ENCODE peak calls at places on chromosomes 2 and 18, in ten cellular contexts. K, B, N, S, L, Y, Q, H, J and U are unnamed samples.

GRCh38 chr2:239369631-239370161 is 31.1 kb downstream of the HDAC4 start:
- DNase-seq in K (peak; percentile 26), B (no peak), N (peak; percentile 46), S (no peak), L (no peak), Y (no peak), Q (no peak), H (peak; percentile 82), J (peak; percentile 63), U (no peak)

GRCh38 chr2:9187620-9188214 is 18.9 kb upstream of the ASAP2 start:
- DNase-seq in K (no peak), B (no peak), N (no peak), S (no peak), L (no peak), Y (no peak), Q (no peak), H (no peak), J (no peak), U (no peak)

GRCh38 chr18:76463358-76463757 is 31.7 kb downstream of the ZNF516 start:
- DNase-seq in K (no peak), B (no peak), N (no peak), S (no peak), L (no peak), Y (no peak), Q (no peak), H (no peak), J (peak; percentile 42), U (no peak)

GRCh38 chr2:188978291-188979081 is 4.3 kb downstream of the COL3A1 start:
- DNase-seq in K (peak; percentile 67), B (no peak), N (no peak), S (no peak), L (no peak), Y (no peak), Q (no peak), H (no peak), J (no peak), U (peak; percentile 90)

GRCh38 chr2:128234613-128235012 is 84.1 kb downstream of the HS6ST1 start:
- DNase-seq in K (no peak), B (no peak), N (no peak), S (no peak), L (no peak), Y (no peak), Q (peak; percentile 32), H (no peak), J (no peak), U (no peak)

GRCh38 chr18:79070486-79070885 is 1.3 kb downstream of the ATP9B start:
- DNase-seq in K (no peak), B (no peak), N (no peak), S (no peak), L (no peak), Y (no peak), Q (no peak), H (no peak), J (no peak), U (no peak)

GRCh38 chr18:6624729-6625308 is 104.7 kb upstream of the ARHGAP28 start:
- DNase-seq in K (no peak), B (no peak), N (no peak), S (no peak), L (no peak), Y (peak; percentile 28), Q (no peak), H (no peak), J (no peak), U (peak; percentile 64)

GRCh38 chr2:95043300-95043786 is 17.8 kb downstream of the MAL start:
- DNase-seq in K (no peak), B (peak; percentile 54), N (no peak), S (no peak), L (no peak), Y (peak; percentile 31), Q (no peak), H (no peak), J (no peak), U (peak; percentile 97)